ENCODE peak calls at places on chromosomes 3 and 15, in seven cellular contexts. One of them, this sample, is unnamed.

GRCh38 chr3:123099331-123100191 is 32.7 kb downstream of the PDIA5 start:
- DNase-seq in smooth muscle cell of the brain vasculature: no peak
- DNase-seq in lower leg skin: no peak
- DNase-seq in neural crest cell: no peak
- DNase-seq in ecto neural progenitor cell: no peak
- DNase-seq in RWPE1: no peak
- DNase-seq in ACHN: no peak
- DNase-seq in this sample: no peak

GRCh38 chr15:76058714-76059319 is 968 bp upstream of the TMEM266 start:
- DNase-seq in smooth muscle cell of the brain vasculature: no peak
- DNase-seq in lower leg skin: no peak
- DNase-seq in neural crest cell: peak; percentile 8
- DNase-seq in ecto neural progenitor cell: peak; percentile 54
- DNase-seq in RWPE1: no peak
- DNase-seq in ACHN: no peak
- DNase-seq in this sample: no peak

GRCh38 chr15:78492841-78493240 is 14.5 kb upstream of the HYKK start:
- DNase-seq in smooth muscle cell of the brain vasculature: no peak
- DNase-seq in lower leg skin: no peak
- DNase-seq in neural crest cell: no peak
- DNase-seq in ecto neural progenitor cell: no peak
- DNase-seq in RWPE1: no peak
- DNase-seq in ACHN: no peak
- DNase-seq in this sample: no peak

GRCh38 chr3:17176757-17177156 is 292.0 kb downstream of the PLCL2 start:
- DNase-seq in smooth muscle cell of the brain vasculature: no peak
- DNase-seq in lower leg skin: no peak
- DNase-seq in neural crest cell: no peak
- DNase-seq in ecto neural progenitor cell: no peak
- DNase-seq in RWPE1: no peak
- DNase-seq in ACHN: no peak
- DNase-seq in this sample: no peak

GRCh38 chr3:35744419-35744818 is 105.1 kb downstream of the ARPP21 start:
- DNase-seq in smooth muscle cell of the brain vasculature: no peak
- DNase-seq in lower leg skin: no peak
- DNase-seq in neural crest cell: no peak
- DNase-seq in ecto neural progenitor cell: peak; percentile 47
- DNase-seq in RWPE1: no peak
- DNase-seq in ACHN: no peak
- DNase-seq in this sample: no peak

GRCh38 chr3:180700941-180701340 is 21.7 kb upstream of the CCDC39 start:
- DNase-seq in smooth muscle cell of the brain vasculature: no peak
- DNase-seq in lower leg skin: no peak
- DNase-seq in neural crest cell: no peak
- DNase-seq in ecto neural progenitor cell: no peak
- DNase-seq in RWPE1: no peak
- DNase-seq in ACHN: no peak
- DNase-seq in this sample: no peak

GRCh38 chr3:170869645-170870593 is at the start of gene RPL22L1:
- DNase-seq in smooth muscle cell of the brain vasculature: peak; percentile 90
- DNase-seq in lower leg skin: peak; percentile 99
- DNase-seq in neural crest cell: peak; percentile 86
- DNase-seq in ecto neural progenitor cell: peak; percentile 95
- DNase-seq in RWPE1: peak; percentile 88
- DNase-seq in ACHN: peak; percentile 94
- DNase-seq in this sample: peak; percentile 80

GRCh38 chr3:52498134-52499054 is 3.3 kb downstream of the STAB1 start:
- DNase-seq in smooth muscle cell of the brain vasculature: no peak
- DNase-seq in lower leg skin: peak; percentile 91
- DNase-seq in neural crest cell: no peak
- DNase-seq in ecto neural progenitor cell: no peak
- DNase-seq in RWPE1: no peak
- DNase-seq in ACHN: no peak
- DNase-seq in this sample: no peak

GRCh38 chr15:42130246-42130986 is 26.0 kb downstream of the PLA2G4F start:
- DNase-seq in smooth muscle cell of the brain vasculature: no peak
- DNase-seq in lower leg skin: no peak
- DNase-seq in neural crest cell: no peak
- DNase-seq in ecto neural progenitor cell: no peak
- DNase-seq in RWPE1: no peak
- DNase-seq in ACHN: no peak
- DNase-seq in this sample: no peak

GRCh38 chr15:26711445-26711844 is 61.4 kb downstream of the GABRB3 start:
- DNase-seq in smooth muscle cell of the brain vasculature: no peak
- DNase-seq in lower leg skin: no peak
- DNase-seq in neural crest cell: no peak
- DNase-seq in ecto neural progenitor cell: no peak
- DNase-seq in RWPE1: no peak
- DNase-seq in ACHN: no peak
- DNase-seq in this sample: no peak

GRCh38 chr3:54870423-54870822 is 57.4 kb downstream of the LRTM1 start:
- DNase-seq in smooth muscle cell of the brain vasculature: peak; percentile 61
- DNase-seq in lower leg skin: no peak
- DNase-seq in neural crest cell: peak; percentile 8
- DNase-seq in ecto neural progenitor cell: no peak
- DNase-seq in RWPE1: peak; percentile 62
- DNase-seq in ACHN: peak; percentile 62
- DNase-seq in this sample: no peak

GRCh38 chr3:52682016-52682415 is 3.7 kb downstream of the PBRM1 start:
- DNase-seq in smooth muscle cell of the brain vasculature: peak; percentile 43
- DNase-seq in lower leg skin: no peak
- DNase-seq in neural crest cell: no peak
- DNase-seq in ecto neural progenitor cell: no peak
- DNase-seq in RWPE1: no peak
- DNase-seq in ACHN: peak; percentile 68
- DNase-seq in this sample: no peak

GRCh38 chr15:72935521-72935920 is 116.7 kb upstream of the NEO1 start:
- DNase-seq in smooth muscle cell of the brain vasculature: no peak
- DNase-seq in lower leg skin: no peak
- DNase-seq in neural crest cell: no peak
- DNase-seq in ecto neural progenitor cell: no peak
- DNase-seq in RWPE1: no peak
- DNase-seq in ACHN: no peak
- DNase-seq in this sample: no peak

GRCh38 chr15:47374222-47374621 is 343.1 kb upstream of the SEMA6D start:
- DNase-seq in smooth muscle cell of the brain vasculature: no peak
- DNase-seq in lower leg skin: no peak
- DNase-seq in neural crest cell: no peak
- DNase-seq in ecto neural progenitor cell: no peak
- DNase-seq in RWPE1: peak; percentile 7
- DNase-seq in ACHN: peak; percentile 11
- DNase-seq in this sample: no peak

GRCh38 chr3:100776736-100777135 is 67.4 kb downstream of the TFG start:
- DNase-seq in smooth muscle cell of the brain vasculature: no peak
- DNase-seq in lower leg skin: no peak
- DNase-seq in neural crest cell: no peak
- DNase-seq in ecto neural progenitor cell: peak; percentile 47
- DNase-seq in RWPE1: no peak
- DNase-seq in ACHN: no peak
- DNase-seq in this sample: no peak

GRCh38 chr3:144344925-144345548 is 373.4 kb downstream of the DIPK2A start:
- DNase-seq in smooth muscle cell of the brain vasculature: no peak
- DNase-seq in lower leg skin: no peak
- DNase-seq in neural crest cell: no peak
- DNase-seq in ecto neural progenitor cell: no peak
- DNase-seq in RWPE1: no peak
- DNase-seq in ACHN: no peak
- DNase-seq in this sample: no peak

GRCh38 chr15:89761009-89761831 is 10.2 kb upstream of the MESP1 start:
- DNase-seq in smooth muscle cell of the brain vasculature: no peak
- DNase-seq in lower leg skin: peak; percentile 80
- DNase-seq in neural crest cell: no peak
- DNase-seq in ecto neural progenitor cell: no peak
- DNase-seq in RWPE1: no peak
- DNase-seq in ACHN: no peak
- DNase-seq in this sample: no peak

GRCh38 chr3:4976109-4976508 is 3.1 kb upstream of the BHLHE40 start:
- DNase-seq in smooth muscle cell of the brain vasculature: no peak
- DNase-seq in lower leg skin: no peak
- DNase-seq in neural crest cell: peak; percentile 25
- DNase-seq in ecto neural progenitor cell: no peak
- DNase-seq in RWPE1: no peak
- DNase-seq in ACHN: peak; percentile 87
- DNase-seq in this sample: no peak

GRCh38 chr3:57810471-57811144 is 54.5 kb downstream of the SLMAP start:
- DNase-seq in smooth muscle cell of the brain vasculature: no peak
- DNase-seq in lower leg skin: no peak
- DNase-seq in neural crest cell: no peak
- DNase-seq in ecto neural progenitor cell: no peak
- DNase-seq in RWPE1: no peak
- DNase-seq in ACHN: no peak
- DNase-seq in this sample: no peak

GRCh38 chr3:127072971-127073851 is 90.3 kb downstream of the PLXNA1 start:
- DNase-seq in smooth muscle cell of the brain vasculature: no peak
- DNase-seq in lower leg skin: no peak
- DNase-seq in neural crest cell: no peak
- DNase-seq in ecto neural progenitor cell: no peak
- DNase-seq in RWPE1: no peak
- DNase-seq in ACHN: no peak
- DNase-seq in this sample: no peak

GRCh38 chr15:89912145-89912673 is 543 bp downstream of the ARPIN start:
- DNase-seq in smooth muscle cell of the brain vasculature: no peak
- DNase-seq in lower leg skin: peak; percentile 92
- DNase-seq in neural crest cell: peak; percentile 38
- DNase-seq in ecto neural progenitor cell: peak; percentile 77
- DNase-seq in RWPE1: peak; percentile 25
- DNase-seq in ACHN: peak; percentile 4
- DNase-seq in this sample: no peak

GRCh38 chr3:61080737-61081445 is 170.4 kb downstream of the FHIT start:
- DNase-seq in smooth muscle cell of the brain vasculature: no peak
- DNase-seq in lower leg skin: no peak
- DNase-seq in neural crest cell: no peak
- DNase-seq in ecto neural progenitor cell: peak; percentile 46
- DNase-seq in RWPE1: no peak
- DNase-seq in ACHN: no peak
- DNase-seq in this sample: no peak

GRCh38 chr15:79004336-79004735 is 59.5 kb upstream of the CTSH start:
- DNase-seq in smooth muscle cell of the brain vasculature: no peak
- DNase-seq in lower leg skin: no peak
- DNase-seq in neural crest cell: no peak
- DNase-seq in ecto neural progenitor cell: no peak
- DNase-seq in RWPE1: peak; percentile 75
- DNase-seq in ACHN: peak; percentile 78
- DNase-seq in this sample: no peak

GRCh38 chr3:14562441-14562840 is 22.3 kb upstream of the GRIP2 start:
- DNase-seq in smooth muscle cell of the brain vasculature: no peak
- DNase-seq in lower leg skin: no peak
- DNase-seq in neural crest cell: no peak
- DNase-seq in ecto neural progenitor cell: no peak
- DNase-seq in RWPE1: no peak
- DNase-seq in ACHN: no peak
- DNase-seq in this sample: no peak

GRCh38 chr3:171661484-171661883 is 148.8 kb downstream of the PLD1 start:
- DNase-seq in smooth muscle cell of the brain vasculature: no peak
- DNase-seq in lower leg skin: no peak
- DNase-seq in neural crest cell: no peak
- DNase-seq in ecto neural progenitor cell: no peak
- DNase-seq in RWPE1: no peak
- DNase-seq in ACHN: no peak
- DNase-seq in this sample: no peak

GRCh38 chr3:185631508-185632206 is 45.6 kb downstream of the SENP2 start:
- DNase-seq in smooth muscle cell of the brain vasculature: no peak
- DNase-seq in lower leg skin: no peak
- DNase-seq in neural crest cell: no peak
- DNase-seq in ecto neural progenitor cell: no peak
- DNase-seq in RWPE1: no peak
- DNase-seq in ACHN: no peak
- DNase-seq in this sample: no peak

GRCh38 chr15:78909160-78909695 is 35.6 kb downstream of the CTSH start:
- DNase-seq in smooth muscle cell of the brain vasculature: no peak
- DNase-seq in lower leg skin: no peak
- DNase-seq in neural crest cell: no peak
- DNase-seq in ecto neural progenitor cell: no peak
- DNase-seq in RWPE1: no peak
- DNase-seq in ACHN: no peak
- DNase-seq in this sample: no peak

GRCh38 chr3:97793415-97794019 is 28.3 kb upstream of the CRYBG3 start:
- DNase-seq in smooth muscle cell of the brain vasculature: peak; percentile 36
- DNase-seq in lower leg skin: no peak
- DNase-seq in neural crest cell: no peak
- DNase-seq in ecto neural progenitor cell: no peak
- DNase-seq in RWPE1: peak; percentile 21
- DNase-seq in ACHN: peak; percentile 52
- DNase-seq in this sample: peak; percentile 39

GRCh38 chr3:10189557-10190374 is 25.0 kb downstream of the IRAK2 start:
- DNase-seq in smooth muscle cell of the brain vasculature: no peak
- DNase-seq in lower leg skin: peak; percentile 98
- DNase-seq in neural crest cell: no peak
- DNase-seq in ecto neural progenitor cell: no peak
- DNase-seq in RWPE1: peak; percentile 90
- DNase-seq in ACHN: no peak
- DNase-seq in this sample: peak; percentile 83

GRCh38 chr3:77196146-77196545 is 156.2 kb downstream of the ROBO2 start:
- DNase-seq in smooth muscle cell of the brain vasculature: no peak
- DNase-seq in lower leg skin: no peak
- DNase-seq in neural crest cell: no peak
- DNase-seq in ecto neural progenitor cell: no peak
- DNase-seq in RWPE1: no peak
- DNase-seq in ACHN: no peak
- DNase-seq in this sample: no peak

GRCh38 chr15:57503051-57503702 is 88.5 kb upstream of the MYZAP start:
- DNase-seq in smooth muscle cell of the brain vasculature: no peak
- DNase-seq in lower leg skin: no peak
- DNase-seq in neural crest cell: no peak
- DNase-seq in ecto neural progenitor cell: no peak
- DNase-seq in RWPE1: no peak
- DNase-seq in ACHN: no peak
- DNase-seq in this sample: no peak

This sample was measured in glomerular endothelial cell.